ENCODE peak calls at places on chromosomes 1 and 21, in five cellular contexts. A is tibial artery, B is brain microvascular endothelial cell, U is AG04450, Q is pancreas. Z is an unnamed sample.

GRCh38 chr1:30768169-30768829 is 10.7 kb upstream of the LAPTM5 start:
- DNase-seq in U (no peak), B (no peak), A (no peak), Q (peak; percentile 14), Z (no peak)

GRCh38 chr21:42466700-42467612 is 29.1 kb downstream of the RSPH1 start:
- DNase-seq in Q (no peak), A (no peak), B (peak; percentile 49), U (no peak), Z (peak; percentile 55)

GRCh38 chr1:163361123-163361934 is 39.6 kb downstream of the NUF2 start:
- DNase-seq in Q (no peak), B (no peak), U (no peak), A (no peak), Z (peak; percentile 48)

GRCh38 chr1:220962031-220962751 is 82.9 kb downstream of the HLX start:
- DNase-seq in A (no peak), U (peak; percentile 81), B (peak; percentile 66), Q (no peak), Z (no peak)

GRCh38 chr1:40649592-40649930 is 15.9 kb downstream of the RIMS3 start:
- DNase-seq in Q (no peak), U (no peak), B (no peak), A (no peak), Z (no peak)

GRCh38 chr1:194069168-194069830 is 882.9 kb upstream of the B3GALT2 start:
- DNase-seq in B (no peak), Q (peak; percentile 39), A (no peak), U (no peak), Z (no peak)

GRCh38 chr1:12480748-12481362 is 137.2 kb downstream of the DHRS3 start:
- DNase-seq in Q (peak; percentile 69), A (no peak), B (peak; percentile 89), U (peak; percentile 71), Z (no peak)

GRCh38 chr1:30307182-30307581 is 416.2 kb downstream of the MATN1 start:
- DNase-seq in B (no peak), U (no peak), Q (no peak), A (no peak), Z (no peak)

GRCh38 chr21:33854604-33855003 is 61.0 kb downstream of the ATP5PO start:
- DNase-seq in B (no peak), U (no peak), A (no peak), Q (no peak), Z (no peak)

GRCh38 chr1:157004286-157004685 is 41.3 kb downstream of the ARHGEF11 start:
- DNase-seq in U (no peak), A (no peak), Q (no peak), B (no peak), Z (no peak)

GRCh38 chr1:161215079-161215478 is at the start of gene FCER1G:
- DNase-seq in Q (no peak), U (no peak), A (peak; percentile 70), B (no peak), Z (no peak)

GRCh38 chr1:160018900-160019299 is 12.9 kb downstream of the PIGM start:
- DNase-seq in B (peak; percentile 45), A (no peak), U (no peak), Q (no peak), Z (no peak)

GRCh38 chr1:82598816-82599215 is 798.1 kb downstream of the ADGRL2 start:
- DNase-seq in U (no peak), B (no peak), A (no peak), Q (no peak), Z (no peak)

GRCh38 chr1:82600314-82600713 is 799.6 kb downstream of the ADGRL2 start:
- DNase-seq in B (no peak), Q (no peak), U (no peak), A (no peak), Z (no peak)

GRCh38 chr1:82604524-82604923 is 803.8 kb downstream of the ADGRL2 start:
- DNase-seq in A (no peak), B (no peak), Q (no peak), U (no peak), Z (peak; percentile 73)
- TF ChIP-seq CTCF in A (no peak), B (peak; percentile 16), Q (no peak), U (no peak), Z (peak; percentile 54)

GRCh38 chr1:202551683-202552082 is 158.6 kb downstream of the SYT2 start:
- DNase-seq in U (no peak), Q (no peak), A (no peak), B (no peak), Z (no peak)

GRCh38 chr1:202553560-202554038 is 156.7 kb downstream of the SYT2 start:
- DNase-seq in Q (no peak), B (peak; percentile 92), U (no peak), A (no peak), Z (no peak)
- H3K27me3 ChIP-seq in Q (no peaks in the 10 kb centered on the region), B (no peaks in the 10 kb centered on the region), U (no peaks in the 10 kb centered on the region), A (no peaks in the 10 kb centered on the region), Z (no peaks in the 10 kb centered on the region)

GRCh38 chr1:33244809-33245186 is 11.5 kb upstream of the ZNF362 start:
- DNase-seq in U (no peak), A (no peak), B (no peak), Q (no peak), Z (no peak)
- H3K27ac ChIP-seq in U (no peak overlapping the region), A (no peak overlapping the region), B (no peak overlapping the region), Q (no peak overlapping the region), Z (no peak overlapping the region)

GRCh38 chr1:176119549-176119948 is 87.5 kb downstream of the COP1 start:
- DNase-seq in A (no peak), Q (no peak), U (no peak), B (no peak), Z (no peak)
- TF ChIP-seq CTCF in A (no peak), Q (no peak), U (peak; percentile 23), B (peak; percentile 18), Z (peak; percentile 29)

GRCh38 chr1:37358992-37359391 is 115.4 kb upstream of the ZC3H12A start:
- DNase-seq in A (no peak), Q (no peak), U (no peak), B (no peak), Z (no peak)
- H3K27me3 ChIP-seq in A (peaks cover 48% of the 10 kb centered on the region), Q (no peaks in the 10 kb centered on the region), U (no peaks in the 10 kb centered on the region), B (no peaks in the 10 kb centered on the region), Z (no peaks in the 10 kb centered on the region)

GRCh38 chr1:245046764-245047163 is 108.0 kb upstream of the KIF26B start:
- DNase-seq in Q (peak; percentile 62), A (no peak), B (no peak), U (no peak), Z (peak; percentile 65)
- H3K27ac ChIP-seq in Q (peak overlapping the region; percentile 59), A (no peak overlapping the region), B (no peak overlapping the region), U (no peak overlapping the region), Z (no peak overlapping the region)